ENCODE peak calls at places on chromosomes 1 and 21, in five cellular contexts. D is A549, Q is astrocyte of the cerebellum, I is left ventricle myocardium inferior, P is fibroblast of lung. K is an unnamed sample.

GRCh38 chr1:220527279-220528048 is 472 bp upstream of the MARK1 start:
- DNase-seq in D (no peak), Q (no peak), I (peak; percentile 48), P (no peak), K (no peak)

GRCh38 chr21:34187935-34188334 is 114.6 kb downstream of the MRPS6 start:
- DNase-seq in D (no peak), Q (peak; percentile 94), I (peak; percentile 53), P (no peak), K (peak; percentile 90)

GRCh38 chr1:36553591-36554417 is 71.1 kb upstream of the CSF3R start:
- DNase-seq in D (peak; percentile 56), Q (peak; percentile 13), I (peak; percentile 46), P (peak; percentile 36), K (peak; percentile 43)

GRCh38 chr1:223887724-223888428 is 42.1 kb upstream of the TP53BP2 start:
- DNase-seq in D (peak; percentile 78), Q (peak; percentile 78), I (no peak), P (peak; percentile 90), K (peak; percentile 95)

GRCh38 chr21:17191346-17191993 is 321.4 kb upstream of the CXADR start:
- DNase-seq in D (no peak), Q (no peak), I (no peak), P (no peak), K (no peak)

GRCh38 chr1:32848354-32849063 is 22.2 kb downstream of the FNDC5 start:
- DNase-seq in D (no peak), Q (no peak), I (no peak), P (no peak), K (no peak)

GRCh38 chr1:15765495-15766194 is 7.0 kb downstream of the FBLIM1 start:
- DNase-seq in D (no peak), Q (peak; percentile 65), I (no peak), P (peak; percentile 77), K (peak; percentile 86)

GRCh38 chr1:173705117-173705516 is 9.7 kb upstream of the KLHL20 start:
- DNase-seq in D (no peak), Q (no peak), I (no peak), P (no peak), K (no peak)

GRCh38 chr1:24904731-24905354 is 25.2 kb downstream of the RUNX3 start:
- DNase-seq in D (no peak), Q (no peak), I (no peak), P (no peak), K (no peak)

GRCh38 chr1:39491146-39491921 is at the start of gene BMP8A:
- DNase-seq in D (peak; percentile 79), Q (no peak), I (peak; percentile 51), P (no peak), K (no peak)

GRCh38 chr1:161427733-161428516 is 60.2 kb upstream of the CFAP126 start:
- DNase-seq in D (peak; percentile 51), Q (no peak), I (no peak), P (peak; percentile 65), K (peak; percentile 38)

GRCh38 chr1:83807792-83808191 is 191.1 kb downstream of the TTLL7 start:
- DNase-seq in D (no peak), Q (no peak), I (no peak), P (no peak), K (no peak)

GRCh38 chr1:83813571-83813970 is 185.4 kb downstream of the TTLL7 start:
- DNase-seq in D (no peak), Q (no peak), I (no peak), P (no peak), K (no peak)

GRCh38 chr1:83808536-83808935 is 190.4 kb downstream of the TTLL7 start:
- DNase-seq in D (no peak), Q (no peak), I (no peak), P (no peak), K (no peak)

GRCh38 chr1:83805921-83806320 is 193.0 kb downstream of the TTLL7 start:
- DNase-seq in D (no peak), Q (no peak), I (no peak), P (no peak), K (no peak)

DNA sequence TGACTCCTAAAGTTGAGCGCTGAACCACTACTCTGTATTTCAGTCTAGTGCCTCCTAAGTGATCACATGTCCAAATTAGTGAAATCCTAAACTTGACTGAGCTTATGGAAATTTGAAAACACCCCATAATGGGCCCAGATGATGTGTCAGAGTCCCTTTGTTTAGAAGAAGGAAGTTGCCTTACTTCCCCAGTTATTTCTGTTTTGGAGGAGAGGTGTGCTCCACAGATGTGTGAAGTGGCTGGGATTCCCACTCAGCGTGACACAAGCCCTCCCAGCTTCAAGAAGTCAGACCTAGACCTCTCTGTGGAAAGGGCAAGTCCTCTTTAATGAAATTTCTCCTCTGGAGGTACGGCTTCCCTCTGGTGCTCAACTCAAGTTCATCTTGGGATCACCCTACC is 188.8 kb downstream of the TTLL7 start:
- DNase-seq in D (no peak), Q (no peak), I (no peak), P (no peak), K (no peak)
- H3K4me3 ChIP-seq in D (no peak overlapping the region), Q (no peak overlapping the region), I (no peak overlapping the region), P (no peak overlapping the region), K (no peak overlapping the region)

GRCh38 chr1:31377361-31377863 is 4.5 kb upstream of the FABP3 start:
- DNase-seq in D (no peak), Q (no peak), I (no peak), P (no peak), K (no peak)

GRCh38 chr1:31373897-31374486 is 1.1 kb upstream of the FABP3 start:
- DNase-seq in D (no peak), Q (no peak), I (no peak), P (no peak), K (no peak)

GRCh38 chr1:31374511-31375196 is 1.8 kb upstream of the FABP3 start:
- DNase-seq in D (no peak), Q (no peak), I (peak; percentile 59), P (peak; percentile 83), K (peak; percentile 92)

GRCh38 chr1:31372961-31373896 is at the start of gene FABP3:
- DNase-seq in D (no peak), Q (no peak), I (peak; percentile 87), P (peak; percentile 78), K (peak; percentile 64)

GRCh38 chr1:31376374-31377134 is 3.7 kb upstream of the FABP3 start:
- DNase-seq in D (peak; percentile 47), Q (peak; percentile 54), I (no peak), P (peak; percentile 99), K (peak; percentile 99)
- TF ChIP-seq CTCF in D (no peak), Q (no peak), I (no peak), P (no peak), K (no peak)

GRCh38 chr1:19212167-19212566 is 2.1 kb upstream of the UBR4 start:
- DNase-seq in D (no peak), Q (no peak), I (no peak), P (no peak), K (no peak)
- H3K4me3 ChIP-seq in D (no peak overlapping the region), Q (no peak overlapping the region), I (no peak overlapping the region), P (no peak overlapping the region), K (no peak overlapping the region)

DNA sequence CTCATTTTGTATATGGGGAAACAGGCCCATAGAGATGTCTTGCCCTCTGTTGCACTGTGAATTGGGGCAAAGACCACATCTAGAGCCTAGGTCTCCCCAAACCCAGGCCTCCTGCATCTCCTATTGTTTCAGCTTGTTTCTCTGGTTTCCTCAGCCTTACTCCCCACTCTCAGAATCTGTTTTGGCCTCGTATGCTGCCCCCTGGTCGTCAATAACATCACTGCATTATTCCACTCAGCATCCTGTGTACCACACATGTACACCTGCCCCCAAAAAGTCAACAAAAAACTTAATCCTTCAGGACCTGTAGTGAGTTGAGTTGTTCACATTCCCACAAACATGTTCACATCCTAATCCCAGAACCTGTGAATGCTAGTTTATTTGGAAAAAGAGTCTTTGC is 184.8 kb downstream of the BRINP2 start:
- DNase-seq in D (no peak), Q (peak; percentile 11), I (no peak), P (peak; percentile 47), K (peak; percentile 57)
- TF ChIP-seq CTCF in D (no peak), Q (peak; percentile 59), I (peak; percentile 55), P (peak; percentile 60), K (peak; percentile 68)

DNA sequence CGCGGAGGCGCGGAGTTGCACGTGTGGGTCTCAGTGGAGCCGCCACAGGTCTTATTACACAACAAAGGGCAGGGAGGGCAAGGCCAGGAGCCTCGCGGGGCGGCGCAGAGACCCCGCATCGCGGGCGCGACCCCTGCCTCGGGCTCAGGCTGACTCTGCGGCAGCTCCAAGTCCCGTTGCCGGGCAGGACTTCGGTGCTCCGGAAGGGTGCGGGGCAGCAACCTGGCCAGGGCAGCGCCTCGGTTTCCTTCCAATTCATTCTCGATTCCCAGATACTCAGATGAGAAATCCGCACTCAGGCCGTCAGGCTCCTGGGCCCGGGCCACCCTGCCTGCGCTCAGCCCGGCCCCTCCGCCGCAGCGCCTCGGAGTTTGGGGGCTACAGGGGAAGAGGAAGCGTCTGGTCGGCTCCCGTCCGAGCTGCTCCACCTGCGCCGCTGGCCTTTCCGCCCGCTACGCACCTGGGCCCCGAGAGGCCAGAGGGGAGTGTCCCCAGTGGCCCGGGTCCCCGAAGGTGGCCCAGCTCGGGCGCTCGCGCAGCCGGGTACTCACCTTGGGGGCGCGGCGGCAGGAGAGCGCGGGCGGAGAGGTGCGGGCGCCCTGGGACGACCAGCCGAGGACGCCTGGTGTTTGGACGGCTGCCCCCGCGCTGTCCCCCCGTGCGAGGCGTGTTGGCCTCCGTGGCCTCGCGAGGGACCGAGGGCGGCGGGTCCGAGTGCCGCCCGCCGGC is 1.2 kb upstream of the PRDM16 start:
- DNase-seq in D (no peak), Q (no peak), I (peak; percentile 20), P (no peak), K (no peak)
- H3K4me3 ChIP-seq in D (peak overlapping the region; percentile 79), Q (peak overlapping the region; percentile 41), I (peak overlapping the region; percentile 87), P (no peak overlapping the region), K (no peak overlapping the region)

GRCh38 chr1:7491089-7491817 is 279.8 kb upstream of the VAMP3 start:
- DNase-seq in D (no peak), Q (peak; percentile 78), I (no peak), P (peak; percentile 70), K (peak; percentile 38)

GRCh38 chr1:7493711-7494110 is 277.4 kb upstream of the VAMP3 start:
- DNase-seq in D (no peak), Q (no peak), I (no peak), P (no peak), K (no peak)

GRCh38 chr1:7491818-7492173 is 279.3 kb upstream of the VAMP3 start:
- DNase-seq in D (no peak), Q (no peak), I (no peak), P (no peak), K (no peak)

GRCh38 chr1:7497107-7497637 is 273.9 kb upstream of the VAMP3 start:
- DNase-seq in D (no peak), Q (no peak), I (no peak), P (no peak), K (no peak)

GRCh38 chr1:7495894-7496293 is 275.2 kb upstream of the VAMP3 start:
- DNase-seq in D (no peak), Q (no peak), I (no peak), P (no peak), K (no peak)
- TF ChIP-seq CTCF in D (no peak), Q (no peak), I (no peak), P (no peak), K (no peak)

GRCh38 chr1:44405804-44406743 is 1.0 kb downstream of the RNF220 start:
- DNase-seq in D (peak; percentile 33), Q (no peak), I (no peak), P (peak; percentile 23), K (no peak)
- H3K4me3 ChIP-seq in D (peak overlapping the region; percentile 69), Q (peak overlapping the region; percentile 26), I (peak overlapping the region; percentile 68), P (peak overlapping the region; percentile 49), K (no peak overlapping the region)